ENCODE peak calls at places on chromosomes 4 and X, in eight cellular contexts. E is stomach; V is left ventricle myocardium inferior; W is sigmoid colon; Y is mucosa of descending colon; D is CD8-positive, alpha-beta memory T cell; J is esophagus squamous epithelium; P is OCI-LY7. A is an unnamed sample. For H3K9me3, the result is how much of the 10 kb centered on the place peaks cover.

GRCh38 chr4:40736910-40737309 is 12.8 kb upstream of the NSUN7 start:
- DNase-seq in E (no peak), V (no peak), W (no peak), Y (no peak), D (no peak), J (no peak), P (peak), A (peak)

GRCh38 chrX:42096262-42096939 is 173.0 kb upstream of the CASK start:
- DNase-seq in E (peak), V (no peak), W (no peak), Y (no peak), D (no peak), J (no peak), P (no peak), A (peak)

GRCh38 chr4:187256897-187257296 is 533.2 kb upstream of the FAT1 start:
- DNase-seq in E (no peak), V (no peak), W (no peak), Y (no peak), D (no peak), J (no peak), P (no peak), A (no peak)

GRCh38 chr4:83293305-83294046 is 8.9 kb upstream of the COQ2 start:
- DNase-seq in E (no peak), V (no peak), W (no peak), Y (no peak), D (no peak), J (no peak), P (no peak), A (no peak)

GRCh38 chr4:53199356-53199755 is 166.5 kb downstream of the SCFD2 start:
- DNase-seq in E (no peak), V (no peak), W (no peak), Y (no peak), D (no peak), J (no peak), P (no peak), A (no peak)

GRCh38 chr4:115944146-115944905 is 830.9 kb upstream of the NDST4 start:
- DNase-seq in E (no peak), V (no peak), W (no peak), Y (no peak), D (no peak), J (no peak), P (no peak), A (no peak)

GRCh38 chr4:11232004-11232403 is 196.7 kb downstream of the HS3ST1 start:
- DNase-seq in E (no peak), V (no peak), W (no peak), Y (no peak), D (no peak), J (no peak), P (no peak), A (no peak)

GRCh38 chr4:38870098-38870850 is 2.7 kb downstream of the FAM114A1 start:
- DNase-seq in E (no peak), V (no peak), W (peak), Y (no peak), D (no peak), J (no peak), P (no peak), A (no peak)

GRCh38 chrX:40171513-40172168 is 73.9 kb upstream of the BCOR start:
- DNase-seq in E (no peak), V (no peak), W (peak), Y (peak), D (no peak), J (no peak), P (peak), A (peak)

GRCh38 chrX:147920161-147920666 is 8.5 kb downstream of the FMR1 start:
- DNase-seq in E (no peak), V (no peak), W (no peak), Y (no peak), D (no peak), J (no peak), P (no peak), A (no peak)

GRCh38 chr4:148542922-148543623 is 100.9 kb upstream of the NR3C2 start:
- DNase-seq in E (no peak), V (no peak), W (no peak), Y (no peak), D (no peak), J (no peak), P (no peak), A (no peak)

GRCh38 chr4:102343964-102344519 is 1.2 kb downstream of the SLC39A8 start:
- DNase-seq in E (no peak), V (no peak), W (peak), Y (no peak), D (peak), J (no peak), P (peak), A (no peak)

GRCh38 chr4:86451560-86452322 is 91.9 kb upstream of the MAPK10 start:
- DNase-seq in E (no peak), V (no peak), W (no peak), Y (no peak), D (no peak), J (no peak), P (no peak), A (peak)

GRCh38 chr4:184961693-184962092 is 56.6 kb upstream of the HELT start:
- DNase-seq in E (peak), V (no peak), W (no peak), Y (peak), D (no peak), J (no peak), P (no peak), A (no peak)

GRCh38 chrX:11135483-11136185 is 24.5 kb downstream of the HCCS start:
- DNase-seq in E (no peak), V (no peak), W (no peak), Y (no peak), D (no peak), J (no peak), P (no peak), A (no peak)

GRCh38 chr4:180695851-180696250 is 1547.4 kb upstream of the TENM3 start:
- DNase-seq in E (no peak), V (no peak), W (no peak), Y (no peak), D (no peak), J (no peak), P (no peak), A (peak)

GRCh38 chrX:119729408-119730201 is 28.8 kb upstream of the SOWAHD start:
- DNase-seq in E (peak), V (peak), W (peak), Y (peak), D (peak), J (no peak), P (peak), A (peak)

GRCh38 chrX:30741545-30741944 is 88.3 kb downstream of the GK start:
- DNase-seq in E (no peak), V (no peak), W (no peak), Y (no peak), D (no peak), J (no peak), P (no peak), A (no peak)

GRCh38 chrX:153897899-153898298 is 6.6 kb upstream of the AVPR2 start:
- DNase-seq in E (no peak), V (no peak), W (no peak), Y (no peak), D (no peak), J (no peak), P (no peak), A (no peak)

GRCh38 chr4:149785686-149786431 is 29.8 kb downstream of the IQCM start:
- DNase-seq in E (no peak), V (no peak), W (no peak), Y (no peak), D (no peak), J (no peak), P (no peak), A (peak)

GRCh38 chr4:121072080-121072835 is at the start of gene NDNF:
- DNase-seq in E (no peak), V (peak), W (peak), Y (peak), D (peak), J (no peak), P (no peak), A (peak)

GRCh38 chr4:40524642-40525041 is 105.0 kb downstream of the RBM47 start:
- DNase-seq in E (peak), V (peak), W (no peak), Y (no peak), D (no peak), J (no peak), P (no peak), A (peak)

GRCh38 chr4:77201343-77201742 is 44.3 kb downstream of the CCNG2 start:
- DNase-seq in E (no peak), V (no peak), W (no peak), Y (no peak), D (no peak), J (no peak), P (no peak), A (no peak)

GRCh38 chrX:12949927-12950656 is 24.8 kb upstream of the TMSB4X start:
- DNase-seq in E (peak), V (peak), W (peak), Y (peak), D (peak), J (peak), P (peak), A (no peak)

GRCh38 chr4:176539785-176540175 is 220.0 kb downstream of the SPCS3 start:
- DNase-seq in E (no peak), V (no peak), W (no peak), Y (no peak), D (no peak), J (no peak), P (no peak), A (no peak)

GRCh38 chr4:185709802-185710486 is 102.0 kb downstream of the SORBS2 start:
- DNase-seq in E (no peak), V (no peak), W (no peak), Y (no peak), D (no peak), J (no peak), P (no peak), A (no peak)

GRCh38 chrX:47448165-47448806 is 34.7 kb downstream of the ZNF41 start:
- DNase-seq in E (no peak), V (no peak), W (no peak), Y (no peak), D (no peak), J (no peak), P (no peak), A (no peak)

GRCh38 chr4:8330821-8331566 is 61.4 kb downstream of the HTRA3 start:
- DNase-seq in E (peak), V (peak), W (peak), Y (peak), D (no peak), J (no peak), P (no peak), A (peak)

GRCh38 chr4:99729186-99729585 is 71.6 kb upstream of the C4orf54 start:
- DNase-seq in E (no peak), V (no peak), W (no peak), Y (no peak), D (no peak), J (no peak), P (no peak), A (no peak)

GRCh38 chr4:112889199-112889598 is 160.3 kb upstream of the ANK2 start:
- DNase-seq in E (no peak), V (no peak), W (no peak), Y (no peak), D (no peak), J (no peak), P (no peak), A (no peak)

GRCh38 chr4:112888617-112889016 is 160.8 kb upstream of the ANK2 start:
- DNase-seq in E (no peak), V (no peak), W (no peak), Y (no peak), D (no peak), J (no peak), P (no peak), A (no peak)

GRCh38 chr4:112885897-112886296 is 163.6 kb upstream of the ANK2 start:
- DNase-seq in E (no peak), V (no peak), W (no peak), Y (no peak), D (no peak), J (no peak), P (no peak), A (no peak)

GRCh38 chr4:112894480-112894879 is 155.0 kb upstream of the ANK2 start:
- DNase-seq in E (no peak), V (no peak), W (no peak), Y (no peak), D (no peak), J (no peak), P (no peak), A (no peak)

GRCh38 chr4:112889619-112890294 is 159.7 kb upstream of the ANK2 start:
- DNase-seq in E (no peak), V (no peak), W (no peak), Y (no peak), D (no peak), J (no peak), P (no peak), A (no peak)
- H3K4me3 ChIP-seq in E (peak), V (peak), W (peak), Y (no peak), D (no peak), J (no peak), P (no peak), A (no peak)

DNA sequence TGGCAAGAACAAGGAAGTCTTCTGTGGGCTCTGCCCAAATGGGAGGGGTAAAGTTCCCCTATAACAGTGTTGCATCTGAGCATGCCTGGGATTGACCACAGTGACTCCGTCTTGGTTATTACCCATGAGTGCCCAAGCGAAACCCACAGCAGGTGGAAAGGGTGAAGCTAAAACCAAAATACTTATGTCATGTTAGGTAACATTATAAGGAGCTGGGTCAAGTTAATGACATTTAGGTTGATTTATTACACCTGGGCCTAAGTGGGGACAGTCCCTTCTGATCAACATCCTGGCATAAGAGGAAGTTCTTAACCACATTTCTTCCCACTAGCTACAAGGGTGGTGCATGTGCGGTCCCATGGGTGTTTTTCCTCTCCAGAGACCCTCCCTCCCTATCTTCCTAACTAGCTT is 1.3 kb upstream of the ZNF732 start:
- DNase-seq in E (no peak), V (no peak), W (no peak), Y (no peak), D (no peak), J (no peak), P (peak), A (no peak)
- H3K9me3 ChIP-seq in E (under half), V (under half), W (under half), Y (under half), D (under half), J (under half), P (half or more), A (under half)

DNA sequence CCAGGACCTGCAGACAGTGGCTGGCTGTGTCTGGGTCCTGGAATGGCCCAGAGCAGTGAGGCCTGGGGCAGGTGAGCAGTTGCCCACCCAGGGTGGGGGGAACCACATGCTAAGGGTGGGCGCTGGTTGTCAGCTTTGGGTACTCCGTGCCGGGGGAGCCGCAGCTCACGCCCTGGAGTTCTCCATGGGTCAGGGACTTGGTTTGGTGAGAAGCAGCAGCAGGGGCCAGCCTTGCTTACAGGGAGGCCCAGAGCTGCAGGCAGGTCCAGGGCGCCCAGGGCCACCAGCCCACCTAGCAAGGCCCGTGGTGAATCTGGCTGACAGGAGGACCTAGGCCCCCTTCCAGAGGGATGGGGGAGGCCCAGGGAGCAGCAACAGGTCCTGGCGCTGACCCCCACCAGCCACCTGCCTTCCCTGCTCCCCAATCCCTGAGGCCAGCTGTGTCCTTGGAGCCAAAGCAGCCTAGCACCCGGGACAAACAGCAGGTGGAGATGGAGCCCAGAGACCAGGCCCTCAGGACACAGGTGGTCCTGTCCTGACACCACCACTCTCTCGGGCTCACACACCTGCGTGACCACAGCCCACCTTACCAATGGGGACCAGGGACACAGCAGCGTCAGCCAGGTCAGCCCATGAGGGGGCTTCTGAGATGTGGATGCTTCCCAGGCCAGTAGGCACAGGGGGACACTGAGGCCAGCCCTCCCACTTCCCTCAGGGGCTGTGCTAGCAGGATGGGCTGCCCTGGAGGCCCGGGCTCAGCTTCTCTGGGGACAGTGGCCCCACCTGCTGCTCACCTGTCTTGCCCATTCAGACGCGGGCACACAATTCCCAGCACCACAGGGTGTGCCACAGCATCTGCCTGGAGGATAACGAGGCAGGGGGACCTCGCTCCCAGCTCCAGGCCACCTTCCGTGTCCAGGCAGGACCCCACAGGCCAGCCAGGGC is 3.5 kb downstream of the MXD4 start:
- DNase-seq in E (peak), V (peak), W (no peak), Y (peak), D (no peak), J (no peak), P (no peak), A (no peak)
- H3K4me3 ChIP-seq in E (peak), V (peak), W (no peak), Y (no peak), D (no peak), J (no peak), P (no peak), A (no peak)

DNA sequence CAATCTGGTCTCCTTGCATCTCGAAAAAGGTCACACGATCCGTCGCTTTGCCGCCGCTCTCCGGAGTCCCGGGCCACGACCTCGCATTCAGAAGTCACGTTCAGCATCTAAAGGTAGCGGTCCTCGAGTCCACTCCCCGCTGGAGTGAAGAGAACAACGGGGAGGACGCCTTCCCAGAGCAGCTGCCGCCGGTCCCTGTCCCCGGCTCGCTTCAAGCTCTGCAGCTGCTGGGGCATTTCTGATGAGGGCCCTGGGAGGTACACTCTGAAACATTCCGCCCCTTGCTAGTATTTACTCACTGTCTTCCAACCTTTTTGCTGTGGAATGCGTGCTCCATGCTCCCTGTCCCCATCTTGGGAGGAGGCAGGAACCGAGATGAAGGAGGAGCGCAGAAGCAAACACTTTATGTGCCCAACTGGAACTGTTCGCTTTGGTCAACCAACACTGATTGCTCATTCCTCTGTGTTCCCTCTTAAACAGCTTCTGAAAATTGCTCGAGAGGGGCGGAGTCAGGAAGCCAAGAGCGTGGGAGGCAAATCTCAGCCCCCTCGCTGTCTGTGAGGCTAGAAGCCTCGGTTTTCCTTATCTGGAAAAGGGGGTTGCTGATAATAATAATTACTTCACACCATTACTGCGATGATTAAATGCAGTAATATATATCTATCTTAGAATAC is 6.4 kb upstream of the VAMP7 start:
- DNase-seq in E (no peak), V (no peak), W (no peak), Y (no peak), D (no peak), J (no peak), P (no peak), A (no peak)
- H3K9me3 ChIP-seq in E (under half), V (under half), W (under half), Y (under half), D (under half), J (under half), P (under half), A (under half)

GRCh38 chrX:71534773-71535544 is 2.1 kb downstream of the OGT start:
- DNase-seq in E (no peak), V (no peak), W (no peak), Y (no peak), D (no peak), J (no peak), P (no peak), A (no peak)

GRCh38 chrX:71533850-71534515 is 1.1 kb downstream of the OGT start:
- DNase-seq in E (peak), V (peak), W (no peak), Y (peak), D (peak), J (no peak), P (peak), A (peak)

GRCh38 chrX:71533514-71533849 is 578 bp downstream of the OGT start:
- DNase-seq in E (no peak), V (no peak), W (no peak), Y (peak), D (no peak), J (no peak), P (peak), A (no peak)

GRCh38 chrX:71537743-71538142 is 4.8 kb downstream of the OGT start:
- DNase-seq in E (no peak), V (no peak), W (no peak), Y (no peak), D (no peak), J (no peak), P (no peak), A (no peak)

GRCh38 chrX:71536285-71536684 is 3.4 kb downstream of the OGT start:
- DNase-seq in E (no peak), V (no peak), W (no peak), Y (no peak), D (no peak), J (no peak), P (no peak), A (no peak)
- H3K4me3 ChIP-seq in E (peak), V (peak), W (peak), Y (no peak), D (peak), J (no peak), P (peak), A (no peak)

DNA sequence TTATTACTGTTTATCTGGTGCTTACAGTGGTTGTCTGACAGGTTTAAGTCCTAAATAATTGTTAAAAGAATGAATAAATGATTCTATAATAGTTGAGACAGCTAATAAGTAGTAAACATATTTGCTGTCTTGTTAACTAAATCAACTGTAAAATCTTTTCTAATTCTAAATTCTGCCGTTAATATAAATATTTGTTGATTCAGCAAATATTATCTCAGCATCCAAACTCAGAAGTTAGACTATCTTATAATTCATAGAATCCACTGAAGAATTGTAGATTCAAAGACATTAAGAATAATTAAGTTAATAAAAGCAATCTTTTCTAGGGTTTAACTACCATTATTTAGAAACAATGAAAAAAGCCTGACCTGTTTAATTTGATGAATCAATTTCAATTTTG is 256.3 kb downstream of the BMPR1B start:
- DNase-seq in E (no peak), V (no peak), W (no peak), Y (no peak), D (no peak), J (no peak), P (no peak), A (no peak)
- H3K9me3 ChIP-seq in E (under half), V (under half), W (under half), Y (under half), D (under half), J (under half), P (under half), A (under half)

A was measured in cardiac muscle cell.